ENCODE peak calls at places on chromosomes 3 and 15, in five cellular contexts. L, V, A, N and U are unnamed samples.

GRCh38 chr3:170622369-170623159 is 36.7 kb upstream of the SLC7A14 start:
- DNase-seq in L (peak), V (no peak), A (no peak), N (no peak), U (no peak)

GRCh38 chr15:89081878-89082277 is 6.4 kb upstream of the ABHD2 start:
- DNase-seq in L (no peak), V (no peak), A (no peak), N (no peak), U (no peak)

GRCh38 chr15:76328962-76329361 is 7.6 kb upstream of the ISL2 start:
- DNase-seq in L (no peak), V (no peak), A (no peak), N (no peak), U (no peak)

GRCh38 chr3:2097641-2098191 is 950 bp upstream of the CNTN4 start:
- DNase-seq in L (no peak), V (no peak), A (no peak), N (no peak), U (no peak)

GRCh38 chr3:193560091-193560490 is 5.4 kb upstream of the ATP13A4 start:
- DNase-seq in L (no peak), V (no peak), A (no peak), N (no peak), U (no peak)

GRCh38 chr3:21672303-21672702 is 78.7 kb downstream of the ZNF385D start:
- DNase-seq in L (no peak), V (no peak), A (no peak), N (no peak), U (no peak)

GRCh38 chr3:24680214-24680967 is 185.7 kb upstream of the THRB start:
- DNase-seq in L (peak), V (peak), A (peak), N (no peak), U (peak)

GRCh38 chr3:83567935-83568334 is 1390.9 kb upstream of the CADM2 start:
- DNase-seq in L (no peak), V (no peak), A (no peak), N (no peak), U (no peak)

GRCh38 chr15:76418352-76419140 is 82.0 kb downstream of the ISL2 start:
- DNase-seq in L (no peak), V (no peak), A (no peak), N (no peak), U (no peak)

GRCh38 chr3:78427303-78427702 is 1340.5 kb downstream of the ROBO1 start:
- DNase-seq in L (no peak), V (no peak), A (no peak), N (no peak), U (no peak)

GRCh38 chr3:177041730-177042551 is 155.3 kb downstream of the TBL1XR1 start:
- DNase-seq in L (no peak), V (no peak), A (no peak), N (no peak), U (no peak)

GRCh38 chr3:42557849-42558248 is 23.9 kb downstream of the SEC22C start:
- DNase-seq in L (no peak), V (no peak), A (no peak), N (no peak), U (no peak)

GRCh38 chr3:129908417-129908816 is 14.9 kb upstream of the TMCC1 start:
- DNase-seq in L (no peak), V (no peak), A (no peak), N (no peak), U (no peak)

GRCh38 chr3:186986406-186986805 is 56.1 kb downstream of the ST6GAL1 start:
- DNase-seq in L (no peak), V (no peak), A (no peak), N (no peak), U (no peak)

GRCh38 chr15:96158938-96159337 is 171.6 kb upstream of the NR2F2 start:
- DNase-seq in L (no peak), V (no peak), A (no peak), N (no peak), U (no peak)

GRCh38 chr15:100934735-100935134 is 15.6 kb downstream of the LRRK1 start:
- DNase-seq in L (no peak), V (no peak), A (no peak), N (no peak), U (no peak)

GRCh38 chr3:99246010-99246654 is 344.6 kb upstream of the DCBLD2 start:
- DNase-seq in L (no peak), V (no peak), A (no peak), N (no peak), U (no peak)

GRCh38 chr3:41129731-41130130 is 69.6 kb upstream of the CTNNB1 start:
- DNase-seq in L (no peak), V (no peak), A (no peak), N (no peak), U (no peak)

GRCh38 chr3:172209333-172210321 is 170.2 kb downstream of the FNDC3B start:
- DNase-seq in L (no peak), V (no peak), A (no peak), N (no peak), U (no peak)

GRCh38 chr3:33579181-33579510 is 138.9 kb downstream of the CLASP2 start:
- DNase-seq in L (no peak), V (no peak), A (no peak), N (no peak), U (no peak)

GRCh38 chr15:57694264-57694663 is 12.2 kb upstream of the POLR2M start:
- DNase-seq in L (no peak), V (no peak), A (no peak), N (no peak), U (no peak)

GRCh38 chr3:65783117-65783516 is 255.6 kb downstream of the MAGI1 start:
- DNase-seq in L (no peak), V (no peak), A (no peak), N (no peak), U (no peak)

GRCh38 chr15:42091753-42092665 is 2.4 kb downstream of the PLA2G4D start:
- DNase-seq in L (peak), V (no peak), A (no peak), N (no peak), U (no peak)

GRCh38 chr3:188156051-188156450 is 2.1 kb downstream of the LPP start:
- DNase-seq in L (no peak), V (no peak), A (no peak), N (no peak), U (no peak)

GRCh38 chr3:173739716-173740115 is 342.2 kb downstream of the NLGN1 start:
- DNase-seq in L (no peak), V (no peak), A (no peak), N (no peak), U (no peak)

GRCh38 chr3:10936686-10937085 is 55.9 kb upstream of the SLC6A1 start:
- DNase-seq in L (no peak), V (no peak), A (no peak), N (no peak), U (no peak)

GRCh38 chr3:72329354-72329753 is 518.9 kb downstream of the SHQ1 start:
- DNase-seq in L (peak), V (no peak), A (no peak), N (peak), U (no peak)

GRCh38 chr3:112681822-112682325 is 40.9 kb upstream of the CCDC80 start:
- DNase-seq in L (no peak), V (no peak), A (no peak), N (no peak), U (no peak)

GRCh38 chr3:197750863-197751737 is 1.4 kb downstream of the FYTTD1 start:
- DNase-seq in L (peak), V (peak), A (peak), N (no peak), U (no peak)

GRCh38 chr3:30473374-30474051 is 132.9 kb upstream of the TGFBR2 start:
- DNase-seq in L (no peak), V (no peak), A (no peak), N (no peak), U (no peak)

GRCh38 chr3:149581248-149581647 is 76.6 kb downstream of the WWTR1 start:
- DNase-seq in L (no peak), V (no peak), A (no peak), N (no peak), U (peak)

GRCh38 chr15:69081310-69082004 is 67.0 kb downstream of the NOX5 start:
- DNase-seq in L (no peak), V (no peak), A (no peak), N (no peak), U (no peak)

GRCh38 chr15:90420488-90420850 is 32.4 kb downstream of the IQGAP1 start:
- DNase-seq in L (no peak), V (no peak), A (no peak), N (no peak), U (no peak)

GRCh38 chr3:17292556-17292955 is 407.8 kb downstream of the PLCL2 start:
- DNase-seq in L (no peak), V (no peak), A (no peak), N (no peak), U (no peak)

GRCh38 chr3:16427309-16427965 is 86.1 kb downstream of the RFTN1 start:
- DNase-seq in L (no peak), V (no peak), A (no peak), N (no peak), U (no peak)

GRCh38 chr3:54660599-54661210 is 267.2 kb downstream of the LRTM1 start:
- DNase-seq in L (no peak), V (no peak), A (no peak), N (no peak), U (no peak)

GRCh38 chr3:15982667-15983145 is 184.9 kb upstream of the ANKRD28 start:
- DNase-seq in L (peak), V (no peak), A (no peak), N (peak), U (no peak)

GRCh38 chr3:58528629-58529028 is 8.4 kb downstream of the ACOX2 start:
- DNase-seq in L (no peak), V (no peak), A (no peak), N (peak), U (no peak)